ENCODE peak calls at places on chromosomes 13 and 19, in four cellular contexts. One of them, this sample, is unnamed.
A peak's percentile ranks its signal among the peaks of the same experiment; 100 is the strongest.

GRCh38 chr13:106104281-106104901 is 431.1 kb downstream of the EFNB2 start:
- DNase-seq in T follicular helper cell: no peak
- DNase-seq in HTR-8/SVneo: peak; percentile 28
- DNase-seq in EL: peak; percentile 94
- DNase-seq in this sample: peak; percentile 51

GRCh38 chr19:23758187-23759074 is at the start of gene ZNF681:
- DNase-seq in EL: peak; percentile 88
- DNase-seq in HTR-8/SVneo: peak; percentile 73
- DNase-seq in T follicular helper cell: peak; percentile 84
- DNase-seq in this sample: peak; percentile 85

GRCh38 chr19:8208119-8208709 is 956 bp upstream of the CERS4 start:
- DNase-seq in HTR-8/SVneo: no peak
- DNase-seq in T follicular helper cell: no peak
- DNase-seq in EL: no peak
- DNase-seq in this sample: no peak

GRCh38 chr13:30681489-30682242 is 53.7 kb upstream of the ALOX5AP start:
- DNase-seq in T follicular helper cell: no peak
- DNase-seq in HTR-8/SVneo: no peak
- DNase-seq in EL: no peak
- DNase-seq in this sample: peak; percentile 32

GRCh38 chr13:47237571-47237970 is 340.7 kb upstream of the HTR2A start:
- DNase-seq in EL: no peak
- DNase-seq in T follicular helper cell: no peak
- DNase-seq in HTR-8/SVneo: no peak
- DNase-seq in this sample: no peak

GRCh38 chr19:3761382-3762129 is at the start of gene APBA3:
- DNase-seq in T follicular helper cell: peak; percentile 91
- DNase-seq in EL: peak; percentile 89
- DNase-seq in HTR-8/SVneo: peak; percentile 82
- DNase-seq in this sample: peak; percentile 81

GRCh38 chr19:15180451-15181390 is 20.1 kb downstream of the NOTCH3 start:
- DNase-seq in HTR-8/SVneo: no peak
- DNase-seq in T follicular helper cell: no peak
- DNase-seq in EL: no peak
- DNase-seq in this sample: no peak

GRCh38 chr13:101474419-101474957 is 22.0 kb downstream of the ITGBL1 start:
- DNase-seq in T follicular helper cell: no peak
- DNase-seq in HTR-8/SVneo: no peak
- DNase-seq in EL: peak; percentile 92
- DNase-seq in this sample: peak; percentile 63

GRCh38 chr19:13983213-13983889 is 22.8 kb downstream of the RFX1 start:
- DNase-seq in T follicular helper cell: peak; percentile 26
- DNase-seq in HTR-8/SVneo: no peak
- DNase-seq in EL: no peak
- DNase-seq in this sample: no peak

GRCh38 chr13:109285586-109285985 is 500.8 kb downstream of the IRS2 start:
- DNase-seq in T follicular helper cell: no peak
- DNase-seq in HTR-8/SVneo: no peak
- DNase-seq in EL: no peak
- DNase-seq in this sample: no peak

GRCh38 chr13:113906566-113906965 is 42.7 kb upstream of the GAS6 start:
- DNase-seq in HTR-8/SVneo: no peak
- DNase-seq in T follicular helper cell: no peak
- DNase-seq in EL: no peak
- DNase-seq in this sample: no peak

GRCh38 chr13:112890316-112891131 is 78.5 kb upstream of the MCF2L start:
- DNase-seq in EL: no peak
- DNase-seq in T follicular helper cell: no peak
- DNase-seq in HTR-8/SVneo: no peak
- DNase-seq in this sample: no peak

GRCh38 chr19:10979950-10980349 is 19.1 kb downstream of the SMARCA4 start:
- DNase-seq in T follicular helper cell: no peak
- DNase-seq in EL: no peak
- DNase-seq in HTR-8/SVneo: no peak
- DNase-seq in this sample: no peak

GRCh38 chr19:2636897-2637683 is 65.4 kb downstream of the GNG7 start:
- DNase-seq in HTR-8/SVneo: peak; percentile 68
- DNase-seq in EL: peak; percentile 45
- DNase-seq in T follicular helper cell: peak; percentile 63
- DNase-seq in this sample: peak; percentile 6

GRCh38 chr19:17076539-17076919 is 952 bp downstream of the MYO9B start:
- DNase-seq in EL: peak; percentile 42
- DNase-seq in T follicular helper cell: no peak
- DNase-seq in HTR-8/SVneo: no peak
- DNase-seq in this sample: no peak

GRCh38 chr13:52779028-52779612 is 39.5 kb upstream of the CNMD start:
- DNase-seq in HTR-8/SVneo: no peak
- DNase-seq in EL: no peak
- DNase-seq in T follicular helper cell: no peak
- DNase-seq in this sample: no peak

GRCh38 chr19:5893907-5894703 is 9.5 kb downstream of the NDUFA11 start:
- DNase-seq in HTR-8/SVneo: no peak
- DNase-seq in EL: no peak
- DNase-seq in T follicular helper cell: no peak
- DNase-seq in this sample: no peak

GRCh38 chr19:10450853-10451609 is 30.7 kb downstream of the PDE4A start:
- DNase-seq in HTR-8/SVneo: no peak
- DNase-seq in EL: no peak
- DNase-seq in T follicular helper cell: no peak
- DNase-seq in this sample: no peak

GRCh38 chr13:76161143-76161542 is 525.0 kb downstream of the LMO7 start:
- DNase-seq in HTR-8/SVneo: no peak
- DNase-seq in EL: no peak
- DNase-seq in T follicular helper cell: no peak
- DNase-seq in this sample: no peak

GRCh38 chr13:45807520-45808099 is 43.9 kb downstream of the SIAH3 start:
- DNase-seq in T follicular helper cell: no peak
- DNase-seq in HTR-8/SVneo: peak; percentile 39
- DNase-seq in EL: peak; percentile 67
- DNase-seq in this sample: peak; percentile 21

This sample was measured in fibroblast of the conjunctiva.